ENCODE peak calls at places on chromosomes 6 and 20, in four cellular contexts. L is GM23248, A is GM23338, R is HCT116. M is an unnamed sample.
A peak's percentile ranks its signal among the peaks of the same experiment; 100 is the strongest.

GRCh38 chr6:34558172-34558714 is 2.1 kb upstream of the SPDEF start:
- DNase-seq in L (no peak), R (no peak), A (no peak), M (no peak)

GRCh38 chr6:33761922-33762629 is 15.4 kb upstream of the IP6K3 start:
- DNase-seq in R (no peak), L (peak; percentile 56), A (peak; percentile 67), M (peak; percentile 36)

GRCh38 chr6:46015119-46015968 is at the start of gene CLIC5:
- DNase-seq in L (no peak), A (peak; percentile 50), R (no peak), M (peak; percentile 35)

GRCh38 chr6:167493961-167494697 is 169.2 kb downstream of the TTLL2 start:
- DNase-seq in A (no peak), R (no peak), L (no peak), M (no peak)

GRCh38 chr6:158333094-158333493 is 20.8 kb downstream of the TULP4 start:
- DNase-seq in R (no peak), L (no peak), A (no peak), M (no peak)

GRCh38 chr20:6783752-6784725 is 16.6 kb downstream of the BMP2 start:
- DNase-seq in A (no peak), R (no peak), L (peak; percentile 56), M (no peak)

GRCh38 chr6:154861825-154862224 is 128.6 kb downstream of the SCAF8 start:
- DNase-seq in A (no peak), R (no peak), L (no peak), M (no peak)

GRCh38 chr6:31752739-31753319 is 9.6 kb upstream of the SAPCD1 start:
- DNase-seq in R (no peak), L (peak; percentile 91), A (no peak), M (no peak)

GRCh38 chr20:10639762-10640556 is 33.8 kb downstream of the JAG1 start:
- DNase-seq in R (no peak), L (no peak), A (no peak), M (no peak)

GRCh38 chr6:3001773-3002293 is 2.1 kb downstream of the NQO2 start:
- DNase-seq in R (peak; percentile 71), L (peak; percentile 93), A (peak; percentile 88), M (peak; percentile 86)

GRCh38 chr20:8601542-8601912 is 467.4 kb upstream of the PLCB4 start:
- DNase-seq in L (no peak), R (no peak), A (no peak), M (no peak)

GRCh38 chr6:137625808-137626207 is 131.6 kb upstream of the OLIG3 start:
- DNase-seq in L (no peak), A (no peak), R (no peak), M (no peak)
- TF ChIP-seq EZH2phosphoT487 in L (no peak), A (no peak), R (no peak), M (no peak)

DNA sequence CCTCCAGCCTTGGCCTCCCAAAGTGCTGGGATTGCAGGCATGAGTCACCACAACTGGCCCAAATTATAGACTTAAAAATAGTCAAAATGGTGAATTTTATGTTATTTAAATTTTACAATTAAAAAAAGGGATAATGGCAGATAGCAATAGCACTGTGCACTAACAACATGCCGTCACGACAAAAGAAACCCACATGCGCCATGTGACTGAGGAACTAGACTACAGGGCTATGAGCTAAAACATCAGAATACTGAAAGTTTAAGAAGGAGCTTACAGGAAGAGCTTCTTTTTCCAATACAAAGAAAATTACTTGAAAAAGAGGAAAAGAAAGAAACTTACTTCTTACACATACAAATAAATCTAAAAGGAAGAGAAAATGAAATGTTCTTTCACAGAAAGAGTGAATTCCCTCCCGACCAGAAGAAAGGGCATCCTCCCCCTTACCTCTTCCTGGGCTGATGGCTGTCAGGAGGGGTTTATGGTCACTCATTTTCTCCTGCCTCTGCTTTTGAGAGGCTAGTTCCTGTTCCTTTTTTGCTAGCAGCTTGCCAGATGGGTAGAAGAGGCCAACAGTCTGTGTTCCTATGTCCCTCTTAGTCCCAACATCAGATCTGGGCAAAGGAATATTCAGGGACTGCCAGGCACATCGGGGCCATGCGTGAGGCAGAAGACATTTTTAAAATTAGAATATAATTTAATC is 54.5 kb downstream of the DZANK1 start:
- DNase-seq in A (no peak), L (no peak), R (no peak), M (no peak)
- H2AFZ ChIP-seq in A (no peak overlapping the region), L (no peak overlapping the region), R (no peak overlapping the region), M (peak overlapping the region; percentile 71)

DNA sequence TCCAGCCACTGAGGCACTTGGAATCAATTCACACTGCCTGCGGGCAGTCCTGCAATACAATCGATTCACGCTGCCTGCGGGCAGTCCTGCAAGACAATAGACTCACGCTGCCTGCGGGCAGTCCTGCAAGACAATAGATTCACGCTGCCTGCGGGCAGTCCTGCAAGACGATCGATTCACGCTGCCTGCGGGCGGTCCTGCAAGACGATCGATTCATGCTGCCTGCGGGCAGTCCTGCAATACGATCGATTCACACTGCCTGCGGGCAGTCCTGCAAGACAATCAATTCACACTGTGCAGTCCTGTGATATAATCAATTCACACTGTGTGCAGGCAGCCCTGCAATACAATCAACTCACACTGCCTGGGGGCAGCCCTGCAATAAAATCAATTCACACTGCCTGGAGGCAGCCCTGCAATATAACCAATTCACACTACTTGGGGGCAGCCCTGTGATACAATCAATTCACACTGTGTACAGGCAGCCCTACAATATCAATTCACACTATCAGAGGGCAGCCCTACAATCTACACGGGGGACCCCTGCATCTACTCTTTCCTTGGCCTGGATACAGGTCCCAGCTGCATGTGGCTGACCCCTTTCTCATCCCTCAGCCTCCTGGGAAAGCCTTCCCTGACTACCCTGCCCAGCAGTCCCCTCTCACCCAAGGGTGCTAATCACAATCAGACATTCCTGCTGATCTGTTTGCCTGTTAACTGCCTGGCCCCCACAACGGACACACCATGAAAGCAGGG is 10.4 kb downstream of the TAF4 start:
- DNase-seq in R (no peak), A (no peak), L (no peak), M (no peak)
- TF ChIP-seq EZH2phosphoT487 in R (no peak), A (no peak), L (no peak), M (no peak)

DNA sequence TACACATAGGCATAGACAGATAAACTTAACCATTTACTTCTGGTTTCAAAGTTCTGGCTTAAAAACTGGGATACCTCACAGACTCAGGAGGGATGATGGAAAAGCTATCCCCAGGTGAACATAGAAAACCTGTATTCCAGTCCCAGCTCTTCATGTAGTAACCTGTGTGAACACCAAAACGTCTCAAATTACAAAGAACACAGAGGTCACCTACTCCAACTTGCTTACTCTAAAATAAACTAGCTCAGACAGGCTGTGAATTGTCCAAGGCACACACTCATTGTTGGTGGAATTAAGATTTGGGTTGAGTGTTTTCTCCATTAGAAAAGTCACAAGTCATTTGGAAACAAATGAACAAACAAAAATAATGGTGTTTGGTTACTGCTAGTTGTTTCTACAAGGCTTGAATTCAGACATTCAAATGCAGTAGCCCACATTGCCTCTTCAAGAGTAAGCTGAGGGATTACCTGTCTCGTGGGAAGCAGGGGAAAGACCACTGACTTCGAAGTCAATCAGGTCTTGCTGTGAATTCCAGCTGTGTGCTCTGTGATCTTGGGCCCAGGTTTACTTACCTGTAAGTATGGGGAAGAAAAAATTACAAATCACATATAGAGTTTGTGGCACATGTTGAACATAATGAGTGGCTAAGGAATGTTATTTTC is 48.2 kb upstream of the LRRC1 start:
- DNase-seq in L (no peak), R (no peak), A (no peak), M (no peak)
- H2AFZ ChIP-seq in L (peak overlapping the region; percentile 24), R (no peak overlapping the region), A (no peak overlapping the region), M (no peak overlapping the region)

DNA sequence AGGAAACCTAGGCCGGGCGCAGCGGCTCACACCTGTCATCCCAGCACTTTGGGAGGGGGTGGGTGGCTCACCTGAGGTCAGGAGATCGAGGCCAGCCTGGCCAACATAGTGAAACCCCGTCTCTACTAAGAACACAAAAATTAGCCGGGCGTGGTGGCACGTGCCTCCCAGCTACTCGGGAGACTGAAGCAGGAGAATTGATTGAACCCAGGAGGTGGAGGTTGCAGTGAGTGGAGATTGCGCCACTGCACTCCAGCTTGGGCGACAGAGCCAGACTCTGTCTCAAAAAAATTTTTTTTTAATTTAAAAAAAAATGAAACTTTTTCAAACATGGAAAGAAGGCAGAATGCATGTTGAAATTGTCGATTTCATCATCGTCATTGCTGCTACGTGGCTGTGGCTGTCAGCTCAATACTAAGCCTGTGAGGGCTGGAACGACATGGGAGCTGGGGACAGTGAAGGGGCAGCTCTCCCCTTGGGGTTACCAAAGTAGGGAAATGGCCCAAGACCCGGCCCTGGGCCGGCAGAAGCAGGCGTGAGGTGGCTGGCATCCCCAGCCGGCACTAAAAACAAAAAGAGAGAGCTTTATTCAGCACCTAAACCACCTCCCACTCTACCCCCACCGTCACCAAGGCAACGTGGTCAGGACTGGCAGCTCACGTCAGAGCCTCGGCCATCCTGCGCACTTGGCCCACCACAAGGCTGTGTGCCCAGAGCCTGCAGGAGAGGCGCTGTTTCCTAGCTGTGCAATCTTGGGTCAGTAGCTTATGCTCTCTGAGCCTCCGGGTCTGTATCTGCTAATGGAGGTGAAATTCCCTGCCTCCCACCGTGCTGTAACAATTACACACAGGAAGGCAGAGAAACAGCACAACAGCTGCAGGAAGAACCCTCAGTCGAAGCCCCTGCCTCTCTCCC is 30.8 kb downstream of the AGPAT4 start:
- DNase-seq in L (peak; percentile 95), R (no peak), A (peak; percentile 78), M (no peak)
- TF ChIP-seq EZH2phosphoT487 in L (no peak), R (no peak), A (no peak), M (no peak)

GRCh38 chr6:121436172-121436965 is 923 bp downstream of the GJA1 start:
- DNase-seq in A (peak; percentile 50), R (no peak), L (peak; percentile 40), M (peak; percentile 22)
- H2AFZ ChIP-seq in A (no peak overlapping the region), R (no peak overlapping the region), L (peak overlapping the region; percentile 80), M (peak overlapping the region; percentile 79)

GRCh38 chr6:144469144-144469575 is 184.0 kb downstream of the UTRN start:
- DNase-seq in L (no peak), A (no peak), R (no peak), M (peak; percentile 13)

GRCh38 chr6:144468709-144469108 is 183.6 kb downstream of the UTRN start:
- DNase-seq in L (no peak), R (no peak), A (no peak), M (no peak)

GRCh38 chr6:144467153-144467762 is 182.1 kb downstream of the UTRN start:
- DNase-seq in R (no peak), A (peak; percentile 14), L (peak; percentile 35), M (no peak)

GRCh38 chr6:144466716-144467115 is 181.6 kb downstream of the UTRN start:
- DNase-seq in A (no peak), L (no peak), R (no peak), M (no peak)

GRCh38 chr6:144467921-144468320 is 182.8 kb downstream of the UTRN start:
- DNase-seq in A (peak; percentile 25), L (no peak), R (no peak), M (no peak)
- TF ChIP-seq EZH2phosphoT487 in A (no peak), L (no peak), R (no peak), M (no peak)

GRCh38 chr6:117676577-117677218 is 1.4 kb downstream of the NUS1 start:
- DNase-seq in L (peak; percentile 11), R (no peak), A (peak; percentile 11), M (no peak)

GRCh38 chr6:117674503-117674902 is 766 bp upstream of the NUS1 start:
- DNase-seq in A (peak; percentile 4), R (no peak), L (no peak), M (no peak)

GRCh38 chr6:117677553-117678131 is 2.4 kb downstream of the NUS1 start:
- DNase-seq in A (no peak), L (peak; percentile 76), R (no peak), M (no peak)

GRCh38 chr6:117674991-117675657 is at the start of gene NUS1:
- DNase-seq in L (peak; percentile 100), R (peak; percentile 94), A (peak; percentile 99), M (peak; percentile 98)
- H2AFZ ChIP-seq in L (peak within 1 kb of the TSS; percentile 96), R (peak within 1 kb of the TSS; percentile 75), A (peak within 1 kb of the TSS; percentile 90), M (peak within 1 kb of the TSS; percentile 99)

M was measured in MM.1S.